ENCODE peak calls at places on chromosomes 11 and 22, in seven cellular contexts. One of them, this sample, is unnamed.

GRCh38 chr11:31233425-31233824 is 136.1 kb downstream of the DCDC1 start:
- DNase-seq in upper lobe of right lung: no peak
- DNase-seq in right atrium auricular region: no peak
- DNase-seq in PC-3: peak; percentile 17
- DNase-seq in endodermal cell: no peak
- DNase-seq in stomach: no peak
- DNase-seq in colonic mucosa: no peak
- DNase-seq in this sample: no peak

GRCh38 chr11:119782021-119782420 is 53.0 kb upstream of the NECTIN1 start:
- DNase-seq in endodermal cell: peak; percentile 76
- DNase-seq in colonic mucosa: no peak
- DNase-seq in stomach: no peak
- DNase-seq in right atrium auricular region: no peak
- DNase-seq in upper lobe of right lung: no peak
- DNase-seq in PC-3: no peak
- DNase-seq in this sample: no peak

GRCh38 chr22:49502126-49502826 is 325.4 kb downstream of the BRD1 start:
- DNase-seq in PC-3: peak; percentile 78
- DNase-seq in upper lobe of right lung: no peak
- DNase-seq in colonic mucosa: no peak
- DNase-seq in endodermal cell: peak; percentile 39
- DNase-seq in right atrium auricular region: no peak
- DNase-seq in stomach: no peak
- DNase-seq in this sample: no peak

GRCh38 chr22:27420817-27421361 is 380.7 kb downstream of the MN1 start:
- DNase-seq in right atrium auricular region: peak; percentile 96
- DNase-seq in colonic mucosa: peak; percentile 52
- DNase-seq in stomach: peak; percentile 91
- DNase-seq in PC-3: peak; percentile 73
- DNase-seq in endodermal cell: no peak
- DNase-seq in upper lobe of right lung: peak; percentile 70
- DNase-seq in this sample: peak; percentile 89

GRCh38 chr11:43933608-43934358 is 8.7 kb upstream of the C11orf96 start:
- DNase-seq in right atrium auricular region: no peak
- DNase-seq in upper lobe of right lung: no peak
- DNase-seq in endodermal cell: no peak
- DNase-seq in stomach: no peak
- DNase-seq in colonic mucosa: no peak
- DNase-seq in PC-3: no peak
- DNase-seq in this sample: no peak

GRCh38 chr22:21455334-21456089 is 11.7 kb upstream of the TMEM191C start:
- DNase-seq in stomach: no peak
- DNase-seq in PC-3: no peak
- DNase-seq in endodermal cell: peak; percentile 50
- DNase-seq in right atrium auricular region: peak; percentile 53
- DNase-seq in upper lobe of right lung: peak; percentile 47
- DNase-seq in colonic mucosa: no peak
- DNase-seq in this sample: no peak

GRCh38 chr11:82250047-82250446 is 483.6 kb downstream of the FAM181B start:
- DNase-seq in colonic mucosa: no peak
- DNase-seq in right atrium auricular region: no peak
- DNase-seq in endodermal cell: no peak
- DNase-seq in upper lobe of right lung: no peak
- DNase-seq in stomach: no peak
- DNase-seq in PC-3: no peak
- DNase-seq in this sample: no peak

GRCh38 chr11:128519353-128519752 is 68.0 kb downstream of the ETS1 start:
- DNase-seq in right atrium auricular region: no peak
- DNase-seq in upper lobe of right lung: no peak
- DNase-seq in colonic mucosa: no peak
- DNase-seq in endodermal cell: no peak
- DNase-seq in stomach: no peak
- DNase-seq in PC-3: peak; percentile 37
- DNase-seq in this sample: no peak

GRCh38 chr11:86571273-86571948 is 101.0 kb downstream of the ME3 start:
- DNase-seq in colonic mucosa: peak; percentile 70
- DNase-seq in stomach: no peak
- DNase-seq in right atrium auricular region: no peak
- DNase-seq in PC-3: peak; percentile 19
- DNase-seq in endodermal cell: peak; percentile 97
- DNase-seq in upper lobe of right lung: no peak
- DNase-seq in this sample: no peak

GRCh38 chr11:66346476-66347424 is 679 bp downstream of the B4GAT1 start:
- DNase-seq in PC-3: no peak
- DNase-seq in right atrium auricular region: no peak
- DNase-seq in upper lobe of right lung: no peak
- DNase-seq in stomach: peak; percentile 41
- DNase-seq in endodermal cell: no peak
- DNase-seq in colonic mucosa: peak; percentile 43
- DNase-seq in this sample: peak; percentile 60

GRCh38 chr11:116948375-116948774 is 111.0 kb upstream of the APOA1 start:
- DNase-seq in right atrium auricular region: no peak
- DNase-seq in PC-3: peak; percentile 85
- DNase-seq in stomach: no peak
- DNase-seq in endodermal cell: no peak
- DNase-seq in colonic mucosa: no peak
- DNase-seq in upper lobe of right lung: no peak
- DNase-seq in this sample: no peak

GRCh38 chr11:81197396-81197795 is 1536.3 kb downstream of the FAM181B start:
- DNase-seq in PC-3: no peak
- DNase-seq in right atrium auricular region: no peak
- DNase-seq in upper lobe of right lung: no peak
- DNase-seq in endodermal cell: no peak
- DNase-seq in colonic mucosa: no peak
- DNase-seq in stomach: no peak
- DNase-seq in this sample: no peak

GRCh38 chr11:120712862-120713770 is 201.6 kb downstream of the GRIK4 start:
- DNase-seq in stomach: no peak
- DNase-seq in PC-3: no peak
- DNase-seq in endodermal cell: no peak
- DNase-seq in upper lobe of right lung: no peak
- DNase-seq in colonic mucosa: no peak
- DNase-seq in right atrium auricular region: no peak
- DNase-seq in this sample: no peak

GRCh38 chr22:20951932-20952380 is 15.1 kb upstream of the AIFM3 start:
- DNase-seq in right atrium auricular region: no peak
- DNase-seq in endodermal cell: no peak
- DNase-seq in upper lobe of right lung: no peak
- DNase-seq in PC-3: no peak
- DNase-seq in stomach: no peak
- DNase-seq in colonic mucosa: peak; percentile 55
- DNase-seq in this sample: no peak

GRCh38 chr22:50530280-50530856 is 556 bp upstream of the TYMP start:
- DNase-seq in right atrium auricular region: peak; percentile 90
- DNase-seq in colonic mucosa: peak; percentile 89
- DNase-seq in PC-3: peak; percentile 68
- DNase-seq in endodermal cell: peak; percentile 68
- DNase-seq in stomach: peak; percentile 91
- DNase-seq in upper lobe of right lung: peak; percentile 96
- DNase-seq in this sample: peak; percentile 78

DNA sequence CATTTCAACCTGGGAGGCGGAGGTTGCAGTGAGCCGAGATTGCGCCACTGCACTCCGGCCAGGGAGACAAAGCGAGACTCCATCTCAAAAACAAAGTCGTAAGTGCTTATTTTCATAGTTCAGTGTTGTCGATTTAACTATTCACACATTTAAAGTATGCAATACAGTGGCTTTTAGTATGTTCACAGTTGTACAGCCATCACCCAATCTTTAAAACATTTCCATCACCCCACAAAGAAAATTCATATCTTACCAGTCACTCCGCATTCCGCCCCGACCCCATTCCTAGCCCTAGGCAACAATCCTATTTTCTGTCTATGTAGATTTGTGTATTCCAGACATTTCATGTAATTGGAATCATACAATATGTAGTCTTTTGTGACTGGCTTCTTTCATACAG is 11.9 kb downstream of the IPO7 start:
- DNase-seq in colonic mucosa: no peak
- DNase-seq in right atrium auricular region: no peak
- DNase-seq in stomach: no peak
- DNase-seq in PC-3: no peak
- DNase-seq in upper lobe of right lung: no peak
- DNase-seq in endodermal cell: no peak
- DNase-seq in this sample: no peak
- H3K27ac ChIP-seq in colonic mucosa: no peak overlapping the region
- H3K27ac ChIP-seq in right atrium auricular region: no peak overlapping the region
- H3K27ac ChIP-seq in stomach: no peak overlapping the region
- H3K27ac ChIP-seq in PC-3: no peak overlapping the region
- H3K27ac ChIP-seq in upper lobe of right lung: no peak overlapping the region
- H3K27ac ChIP-seq in endodermal cell: no peak overlapping the region
- H3K27ac ChIP-seq in this sample: no peak overlapping the region

GRCh38 chr11:95950905-95951304 is 27.0 kb upstream of the MTMR2 start:
- DNase-seq in right atrium auricular region: no peak
- DNase-seq in stomach: no peak
- DNase-seq in endodermal cell: no peak
- DNase-seq in colonic mucosa: no peak
- DNase-seq in upper lobe of right lung: no peak
- DNase-seq in PC-3: no peak
- DNase-seq in this sample: no peak
- TF ChIP-seq CTCF in right atrium auricular region: no peak
- TF ChIP-seq CTCF in stomach: no peak
- TF ChIP-seq CTCF in endodermal cell: no peak
- TF ChIP-seq CTCF in colonic mucosa: no peak
- TF ChIP-seq CTCF in upper lobe of right lung: no peak
- TF ChIP-seq CTCF in PC-3: no peak
- TF ChIP-seq CTCF in this sample: no peak

DNA sequence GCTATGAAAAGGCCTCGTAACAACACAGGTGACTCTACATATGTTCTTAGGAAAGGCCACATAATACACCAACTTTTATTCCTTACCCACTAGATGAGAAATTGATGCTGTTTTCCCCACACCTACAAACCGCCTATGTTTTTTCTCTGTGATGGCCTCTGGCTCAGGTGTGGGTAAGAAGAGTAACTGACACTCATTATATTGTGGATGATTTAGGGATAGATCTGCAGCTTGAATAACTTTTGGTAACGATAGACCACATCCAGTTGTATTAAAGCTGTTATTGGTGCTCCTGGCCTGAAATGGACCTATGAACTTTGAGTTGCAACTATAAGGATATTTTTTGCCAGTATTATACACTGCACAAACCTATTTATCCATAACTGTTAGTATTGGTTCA is 3.6 kb downstream of the LDHA start:
- DNase-seq in stomach: no peak
- DNase-seq in right atrium auricular region: no peak
- DNase-seq in colonic mucosa: no peak
- DNase-seq in PC-3: no peak
- DNase-seq in endodermal cell: no peak
- DNase-seq in upper lobe of right lung: no peak
- DNase-seq in this sample: no peak
- H3K4me1 ChIP-seq in stomach: peaks cover 16% of the 10 kb centered on the region
- H3K4me1 ChIP-seq in right atrium auricular region: no peaks in the 10 kb centered on the region
- H3K4me1 ChIP-seq in colonic mucosa: peaks cover 3% of the 10 kb centered on the region
- H3K4me1 ChIP-seq in PC-3: peaks cover 26% of the 10 kb centered on the region
- H3K4me1 ChIP-seq in endodermal cell: peaks cover 5% of the 10 kb centered on the region
- H3K4me1 ChIP-seq in upper lobe of right lung: peaks cover 14% of the 10 kb centered on the region
- H3K4me1 ChIP-seq in this sample: peaks cover 22% of the 10 kb centered on the region

GRCh38 chr11:122765487-122766131 is 72.7 kb upstream of the CRTAM start:
- DNase-seq in endodermal cell: no peak
- DNase-seq in PC-3: no peak
- DNase-seq in colonic mucosa: no peak
- DNase-seq in right atrium auricular region: no peak
- DNase-seq in upper lobe of right lung: no peak
- DNase-seq in stomach: no peak
- DNase-seq in this sample: no peak
- H3K27ac ChIP-seq in endodermal cell: no peak overlapping the region
- H3K27ac ChIP-seq in PC-3: no peak overlapping the region
- H3K27ac ChIP-seq in colonic mucosa: no peak overlapping the region
- H3K27ac ChIP-seq in right atrium auricular region: no peak overlapping the region
- H3K27ac ChIP-seq in upper lobe of right lung: no peak overlapping the region
- H3K27ac ChIP-seq in stomach: no peak overlapping the region
- H3K27ac ChIP-seq in this sample: no peak overlapping the region

DNA sequence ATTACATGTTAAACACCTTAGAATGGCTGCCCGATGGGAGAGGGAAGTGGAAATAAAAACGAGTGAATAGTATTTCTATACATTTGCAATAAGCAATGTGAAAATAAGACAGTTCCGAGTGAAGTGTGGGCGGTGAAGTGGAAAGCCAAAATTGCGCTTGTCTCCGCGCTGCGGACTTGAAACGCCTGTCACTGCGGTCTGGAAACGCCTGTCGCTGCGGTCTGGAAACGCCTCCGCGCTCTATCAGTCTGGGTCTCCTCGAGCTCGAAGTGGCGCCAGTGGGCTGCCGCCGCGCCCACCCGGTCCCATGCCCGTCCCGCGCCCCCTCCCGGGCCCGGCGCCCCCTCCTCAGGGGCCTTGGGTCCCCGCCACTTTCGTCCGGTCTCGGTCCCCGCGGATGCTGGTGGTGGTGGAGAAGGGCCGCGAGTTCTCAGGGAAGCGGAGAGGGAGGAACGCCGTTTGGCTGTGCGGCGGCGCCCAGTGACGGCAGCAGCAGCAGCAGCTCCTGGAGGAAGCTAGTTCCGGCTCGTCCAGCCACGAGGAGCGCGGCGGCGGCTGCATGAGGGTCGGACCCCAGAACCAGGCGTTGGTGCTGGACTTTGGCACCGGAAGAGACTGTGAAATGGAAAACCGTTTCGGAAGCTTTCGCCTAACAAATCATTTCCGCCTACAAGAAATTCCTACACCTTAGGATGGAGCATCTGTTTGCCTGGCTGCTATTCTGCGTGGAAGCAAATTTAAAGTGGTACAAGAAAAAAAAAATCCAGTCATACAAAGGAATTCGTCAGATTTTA is 1.8 kb downstream of the NCR3LG1 start:
- DNase-seq in upper lobe of right lung: peak; percentile 87
- DNase-seq in right atrium auricular region: peak; percentile 77
- DNase-seq in endodermal cell: peak; percentile 91
- DNase-seq in stomach: peak; percentile 73
- DNase-seq in colonic mucosa: peak; percentile 87
- DNase-seq in PC-3: peak; percentile 65
- DNase-seq in this sample: peak; percentile 68
- TF ChIP-seq CTCF in upper lobe of right lung: no peak
- TF ChIP-seq CTCF in right atrium auricular region: peak; percentile 30
- TF ChIP-seq CTCF in endodermal cell: no peak
- TF ChIP-seq CTCF in stomach: no peak
- TF ChIP-seq CTCF in colonic mucosa: no peak
- TF ChIP-seq CTCF in PC-3: no peak
- TF ChIP-seq CTCF in this sample: no peak

DNA sequence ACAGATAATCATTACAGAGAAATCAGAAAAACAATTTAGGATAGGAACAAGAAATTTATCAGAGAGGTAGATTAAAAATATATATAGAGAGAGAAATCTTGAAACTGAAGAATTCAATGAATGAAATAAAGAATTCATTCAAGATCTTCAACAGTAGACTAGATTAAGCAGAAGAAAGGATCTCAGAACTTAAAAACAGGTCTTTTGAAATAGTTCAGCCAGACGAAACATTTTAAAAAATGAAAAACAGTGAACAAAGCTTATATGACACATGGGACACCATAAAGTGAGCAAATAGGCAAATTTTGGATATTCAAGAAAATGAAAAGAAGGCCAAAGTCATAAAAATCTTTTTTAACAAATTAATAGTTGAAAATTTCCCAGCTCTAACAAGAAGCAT is 138.8 kb downstream of the CASP12 start:
- DNase-seq in stomach: no peak
- DNase-seq in colonic mucosa: no peak
- DNase-seq in endodermal cell: no peak
- DNase-seq in PC-3: no peak
- DNase-seq in right atrium auricular region: no peak
- DNase-seq in upper lobe of right lung: no peak
- DNase-seq in this sample: no peak
- H3K4me1 ChIP-seq in stomach: no peaks in the 10 kb centered on the region
- H3K4me1 ChIP-seq in colonic mucosa: no peaks in the 10 kb centered on the region
- H3K4me1 ChIP-seq in endodermal cell: no peaks in the 10 kb centered on the region
- H3K4me1 ChIP-seq in PC-3: no peaks in the 10 kb centered on the region
- H3K4me1 ChIP-seq in right atrium auricular region: no peaks in the 10 kb centered on the region
- H3K4me1 ChIP-seq in upper lobe of right lung: no peaks in the 10 kb centered on the region
- H3K4me1 ChIP-seq in this sample: no peaks in the 10 kb centered on the region